ENCODE peak calls at places on chromosomes 5 and 9, in eight cellular contexts. O is fibroblast of lung, A is neural progenitor cell, C is GM23338, F is K562, L is mammary epithelial cell, U is GM23248, Y is endothelial cell of umbilical vein. D is an unnamed sample.

GRCh38 chr9:112034216-112034611 is 137.6 kb downstream of the UGCG start:
- DNase-seq in C (no peak), U (no peak), O (no peak), F (no peak), Y (no peak), A (no peak), L (no peak), D (no peak)

GRCh38 chr5:82622205-82622604 is 344.1 kb upstream of the RPS23 start:
- DNase-seq in O (no peak), U (no peak), Y (no peak), L (no peak), F (no peak), A (no peak), C (no peak), D (no peak)

GRCh38 chr5:177402271-177403043 is 2.0 kb upstream of the PFN3 start:
- DNase-seq in O (peak; percentile 43), C (peak; percentile 97), L (peak; percentile 66), A (peak; percentile 88), F (no peak), Y (no peak), U (peak; percentile 74), D (no peak)

GRCh38 chr5:108143581-108143980 is 238.3 kb downstream of the FBXL17 start:
- DNase-seq in A (no peak), F (no peak), Y (no peak), U (peak; percentile 75), L (peak; percentile 2), C (no peak), O (peak; percentile 14), D (no peak)

GRCh38 chr5:94740328-94740727 is 121.9 kb downstream of the SLF1 start:
- DNase-seq in Y (no peak), A (no peak), F (no peak), L (no peak), O (no peak), C (no peak), U (no peak), D (peak; percentile 83)

GRCh38 chr5:120240716-120241115 is 223.4 kb upstream of the PRR16 start:
- DNase-seq in C (no peak), F (no peak), L (no peak), U (no peak), A (no peak), O (no peak), Y (no peak), D (no peak)

GRCh38 chr9:98225015-98225442 is 30.4 kb downstream of the TBC1D2 start:
- DNase-seq in F (peak; percentile 98), Y (no peak), L (no peak), U (no peak), C (no peak), O (no peak), A (no peak), D (no peak)

GRCh38 chr5:181037365-181037861 is 2.7 kb upstream of the BTNL9 start:
- DNase-seq in L (no peak), O (no peak), C (peak; percentile 30), U (no peak), F (peak; percentile 60), A (peak; percentile 58), Y (no peak), D (no peak)

GRCh38 chr5:121378559-121379359 is 472.9 kb upstream of the FTMT start:
- DNase-seq in F (no peak), U (no peak), A (no peak), L (no peak), C (peak; percentile 26), Y (no peak), O (no peak), D (no peak)

GRCh38 chr5:100762995-100763394 is 140.1 kb downstream of the ST8SIA4 start:
- DNase-seq in L (no peak), O (no peak), U (no peak), A (no peak), F (no peak), C (no peak), Y (no peak), D (no peak)

GRCh38 chr5:1725641-1726468 is 73.8 kb downstream of the MRPL36 start:
- DNase-seq in O (no peak), U (no peak), C (peak; percentile 63), F (peak; percentile 52), Y (no peak), L (no peak), A (peak; percentile 42), D (no peak)

GRCh38 chr5:131109540-131110255 is 55.4 kb downstream of the HINT1 start:
- DNase-seq in Y (peak; percentile 52), O (peak; percentile 55), L (peak; percentile 34), A (peak; percentile 59), F (peak; percentile 18), C (peak; percentile 56), U (peak; percentile 62), D (peak; percentile 51)

GRCh38 chr5:78065073-78065472 is 229.4 kb downstream of the AP3B1 start:
- DNase-seq in U (no peak), L (no peak), O (no peak), C (no peak), A (no peak), Y (no peak), F (no peak), D (no peak)

GRCh38 chr9:69344459-69344858 is 19.4 kb downstream of the ENTREP1 start:
- DNase-seq in F (no peak), A (no peak), C (no peak), O (no peak), Y (no peak), L (no peak), U (no peak), D (no peak)

GRCh38 chr5:150434502-150434901 is 15.0 kb downstream of the RPS14 start:
- DNase-seq in A (no peak), Y (no peak), O (peak; percentile 94), U (peak; percentile 72), C (no peak), F (no peak), L (peak; percentile 93), D (no peak)

GRCh38 chr9:98280574-98280973 is 25.1 kb upstream of the TBC1D2 start:
- DNase-seq in A (peak; percentile 44), U (no peak), O (no peak), F (no peak), Y (no peak), C (no peak), L (no peak), D (no peak)

GRCh38 chr9:134412298-134412711 is 86.0 kb downstream of the RXRA start:
- DNase-seq in A (no peak), U (no peak), C (no peak), F (no peak), L (peak; percentile 41), O (no peak), Y (no peak), D (no peak)

GRCh38 chr9:136057236-136058151 is 37.6 kb downstream of the NACC2 start:
- DNase-seq in L (no peak), A (no peak), O (no peak), C (peak; percentile 69), U (no peak), F (no peak), Y (no peak), D (peak; percentile 61)

GRCh38 chr9:137717776-137718327 is 99.0 kb downstream of the EHMT1 start:
- DNase-seq in F (no peak), L (no peak), A (no peak), O (no peak), U (no peak), Y (no peak), C (no peak), D (no peak)

GRCh38 chr9:93984860-93985259 is 29.7 kb upstream of the BARX1 start:
- DNase-seq in U (no peak), C (peak; percentile 37), Y (no peak), A (no peak), F (no peak), O (no peak), L (no peak), D (no peak)

GRCh38 chr5:157143127-157143959 is 678 bp upstream of the MED7 start:
- DNase-seq in O (no peak), U (peak; percentile 75), F (peak; percentile 27), C (peak; percentile 18), A (no peak), Y (no peak), L (no peak), D (no peak)

GRCh38 chr9:112784020-112784788 is 33.6 kb downstream of the SNX30 start:
- DNase-seq in U (no peak), F (no peak), L (peak; percentile 32), Y (peak; percentile 28), O (peak; percentile 40), A (peak; percentile 66), C (peak; percentile 73), D (no peak)

GRCh38 chr9:73011346-73011745 is 58.5 kb upstream of the ALDH1A1 start:
- DNase-seq in Y (no peak), C (no peak), O (peak; percentile 74), F (no peak), L (no peak), A (no peak), U (peak; percentile 93), D (no peak)

GRCh38 chr9:87071473-87071872 is 124.2 kb upstream of the GAS1 start:
- DNase-seq in Y (no peak), A (no peak), U (no peak), L (peak; percentile 97), F (no peak), O (no peak), C (no peak), D (no peak)
- H3K4me3 ChIP-seq in Y (no peak overlapping the region), A (no peak overlapping the region), U (no peak overlapping the region), L (no peak overlapping the region), F (no peak overlapping the region), O (no peak overlapping the region), C (no peak overlapping the region), D (no peak overlapping the region)

GRCh38 chr5:43603535-43604363 is 769 bp downstream of the NNT start:
- DNase-seq in C (peak; percentile 58), F (peak; percentile 45), Y (peak; percentile 63), L (peak; percentile 28), U (peak; percentile 74), O (peak; percentile 45), A (peak; percentile 35), D (no peak)
- H3K27ac ChIP-seq in C (no peak overlapping the region), F (peak overlapping the region; percentile 91), Y (peak overlapping the region; percentile 88), L (no peak overlapping the region), U (peak overlapping the region; percentile 46), O (peak overlapping the region; percentile 89), A (no peak overlapping the region), D (no peak overlapping the region)

GRCh38 chr5:14663734-14664269 is 716 bp upstream of the OTULIN start:
- DNase-seq in C (no peak), O (no peak), A (peak; percentile 33), L (no peak), F (no peak), Y (no peak), U (peak; percentile 63), D (no peak)
- TF ChIP-seq EZH2 in C (peak; percentile 41), O (no peak), A (no peak), L (no peak), F (no peak), Y (no peak), U (no peak), D (no peak)

DNA sequence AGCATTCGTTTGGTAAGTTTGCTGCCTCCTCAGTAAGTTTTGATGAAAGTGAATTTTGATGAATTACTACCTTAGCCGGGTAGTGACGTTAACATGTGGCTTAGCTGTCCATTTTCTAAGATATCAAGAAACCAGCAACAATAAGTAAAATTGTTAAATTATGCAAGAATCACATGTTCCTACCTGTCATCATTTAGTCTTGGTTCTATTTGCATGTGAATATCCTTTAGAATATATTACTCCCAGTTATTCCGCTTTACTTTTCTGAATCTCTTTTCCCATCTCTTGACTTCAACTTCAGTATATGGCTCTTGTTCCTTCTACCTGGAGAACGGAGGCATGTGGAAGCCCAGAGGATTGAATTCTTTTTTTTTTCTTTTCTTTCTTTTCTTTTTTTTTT is 59.4 kb downstream of the DOCK8 start:
- DNase-seq in O (no peak), Y (no peak), A (no peak), F (no peak), L (no peak), C (no peak), U (no peak), D (no peak)
- H3K4me3 ChIP-seq in O (no peak overlapping the region), Y (no peak overlapping the region), A (no peak overlapping the region), F (peak overlapping the region; percentile 31), L (no peak overlapping the region), C (no peak overlapping the region), U (no peak overlapping the region), D (no peak overlapping the region)